ENCODE peak calls at places on chromosomes 2 and 18, in seven cellular contexts. S is fibroblast of villous mesenchyme, L is astrocyte of the spinal cord, O is cardiac muscle cell, J is HCT116, F is keratinocyte, E is foreskin fibroblast. C is an unnamed sample.

GRCh38 chr2:186575302-186575701 is 14.6 kb upstream of the ITGAV start:
- DNase-seq in S (peak), L (peak), O (peak), J (peak), F (peak), E (peak), C (peak)

GRCh38 chr2:3135676-3136075 is 241.9 kb downstream of the EIPR1 start:
- DNase-seq in S (no peak), L (no peak), O (no peak), J (no peak), F (no peak), E (no peak), C (no peak)

GRCh38 chr2:45586600-45586999 is 24.5 kb downstream of the SRBD1 start:
- DNase-seq in S (no peak), L (no peak), O (no peak), J (no peak), F (no peak), E (no peak), C (no peak)

GRCh38 chr2:189293164-189293563 is 113.6 kb upstream of the COL5A2 start:
- DNase-seq in S (peak), L (peak), O (no peak), J (no peak), F (no peak), E (peak), C (peak)

GRCh38 chr2:43039376-43040080 is 186.9 kb downstream of the ZFP36L2 start:
- DNase-seq in S (no peak), L (no peak), O (no peak), J (no peak), F (no peak), E (no peak), C (no peak)

GRCh38 chr18:72667932-72668331 is 123.8 kb upstream of the CBLN2 start:
- DNase-seq in S (no peak), L (no peak), O (no peak), J (no peak), F (no peak), E (no peak), C (no peak)

GRCh38 chr2:191508738-191509137 is 169.2 kb upstream of the NABP1 start:
- DNase-seq in S (no peak), L (no peak), O (no peak), J (no peak), F (no peak), E (no peak), C (no peak)

GRCh38 chr18:59639136-59639535 is 58.1 kb downstream of the CCBE1 start:
- DNase-seq in S (no peak), L (no peak), O (no peak), J (no peak), F (no peak), E (no peak), C (no peak)

GRCh38 chr2:7725132-7725849 is 808.1 kb downstream of the RNF144A start:
- DNase-seq in S (peak), L (peak), O (peak), J (no peak), F (no peak), E (peak), C (peak)
- H3K4me3 ChIP-seq in S (no peak), L (no peak), O (no peak), J (no peak), F (no peak), E (no peak), C (no peak)

DNA sequence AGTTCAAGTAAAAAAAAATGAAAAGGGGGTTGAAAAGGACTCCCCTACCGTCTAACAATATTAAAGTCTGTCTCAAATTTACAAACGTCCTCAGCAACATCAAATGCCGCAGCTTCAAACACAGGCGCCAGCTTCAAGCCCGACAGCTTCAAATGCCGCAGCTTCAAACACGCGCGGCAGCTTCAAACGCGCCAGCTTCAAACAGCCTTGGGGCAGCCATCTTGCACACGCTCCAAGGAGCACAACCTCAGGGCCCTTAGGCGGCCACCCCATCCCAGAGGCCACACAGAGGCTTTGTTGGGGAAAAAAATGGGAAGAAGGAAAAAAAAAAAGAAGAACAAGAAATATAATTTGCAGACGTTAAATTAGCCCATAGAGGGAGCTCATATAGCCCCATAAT is 244.4 kb upstream of the VRK2 start:
- DNase-seq in S (no peak), L (no peak), O (no peak), J (no peak), F (no peak), E (no peak), C (no peak)
- TF ChIP-seq CTCF in S (no peak), L (no peak), O (no peak), J (no peak), F (no peak), E (no peak), C (no peak)

DNA sequence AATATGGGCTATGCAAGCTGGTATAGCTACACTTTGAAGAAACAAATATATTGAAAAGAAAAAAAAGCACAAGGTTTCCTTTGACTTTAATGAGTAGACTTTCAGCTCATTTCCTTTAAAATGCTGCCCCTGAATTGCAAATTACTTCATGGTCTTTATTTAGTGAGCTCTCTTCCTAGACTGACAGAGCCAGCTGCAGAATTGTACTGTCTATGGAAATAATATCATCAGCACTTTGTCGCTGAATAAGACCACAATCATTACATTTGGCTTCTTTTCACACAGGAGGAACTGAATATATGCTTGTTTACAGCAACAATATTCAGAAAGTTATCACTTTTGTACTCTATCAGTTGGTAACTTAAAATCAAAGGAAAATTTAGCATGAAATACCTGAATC is 41.7 kb downstream of the ARL5A start:
- DNase-seq in S (no peak), L (no peak), O (no peak), J (no peak), F (no peak), E (no peak), C (no peak)
- H3K4me3 ChIP-seq in S (no peak), L (no peak), O (no peak), J (no peak), F (no peak), E (no peak), C (no peak)

DNA sequence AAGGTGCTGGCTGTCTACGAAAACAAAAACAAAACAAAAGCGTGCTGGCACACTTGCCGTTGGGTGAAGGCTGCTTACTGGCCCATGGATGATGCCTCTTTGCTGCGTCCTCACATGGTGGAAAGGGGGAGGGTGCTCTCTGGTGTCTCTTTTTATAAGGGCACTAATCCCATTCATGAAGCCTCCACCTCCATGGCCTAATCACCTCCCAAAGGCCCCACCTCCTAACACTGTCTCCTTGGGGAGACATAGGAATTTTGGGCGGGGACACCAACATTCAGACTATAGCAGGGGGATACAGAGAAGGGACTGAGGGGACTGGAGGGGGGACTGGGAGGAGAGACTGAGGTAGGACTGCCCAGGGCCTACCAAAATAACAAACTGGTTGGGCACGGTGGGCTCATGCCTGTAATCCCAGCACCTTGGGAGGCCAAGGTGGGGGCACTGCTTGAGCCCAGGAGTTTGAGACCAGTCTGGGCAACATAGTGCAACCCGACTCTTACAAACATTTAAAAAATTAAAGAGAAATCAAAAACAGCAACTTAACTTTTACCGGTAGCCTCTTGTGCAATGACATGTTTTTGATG is 14.5 kb downstream of the PTMA start:
- DNase-seq in S (no peak), L (no peak), O (no peak), J (no peak), F (no peak), E (no peak), C (no peak)
- TF ChIP-seq CTCF in S (no peak), L (no peak), O (no peak), J (no peak), F (no peak), E (no peak), C (no peak)

GRCh38 chr2:33417093-33417492 is 59.4 kb upstream of the RASGRP3 start:
- DNase-seq in S (no peak), L (no peak), O (no peak), J (no peak), F (no peak), E (no peak), C (peak)
- H3K4me3 ChIP-seq in S (no peak), L (no peak), O (no peak), J (no peak), F (no peak), E (no peak), C (no peak)

GRCh38 chr2:152924219-152924618 is 205.8 kb downstream of the ARL6IP6 start:
- DNase-seq in S (no peak), L (no peak), O (no peak), J (no peak), F (no peak), E (no peak), C (no peak)

GRCh38 chr2:152924722-152925121 is 206.3 kb downstream of the ARL6IP6 start:
- DNase-seq in S (no peak), L (peak), O (no peak), J (no peak), F (peak), E (no peak), C (no peak)

GRCh38 chr2:152929628-152930027 is 211.2 kb downstream of the ARL6IP6 start:
- DNase-seq in S (no peak), L (no peak), O (no peak), J (no peak), F (no peak), E (no peak), C (no peak)

GRCh38 chr2:152920846-152921245 is 202.4 kb downstream of the ARL6IP6 start:
- DNase-seq in S (no peak), L (peak), O (peak), J (peak), F (no peak), E (no peak), C (no peak)

GRCh38 chr2:152925540-152926448 is 207.4 kb downstream of the ARL6IP6 start:
- DNase-seq in S (peak), L (peak), O (peak), J (peak), F (peak), E (no peak), C (peak)
- TF ChIP-seq CTCF in S (peak), L (peak), O (peak), J (peak), F (peak), E (peak), C (peak)

DNA sequence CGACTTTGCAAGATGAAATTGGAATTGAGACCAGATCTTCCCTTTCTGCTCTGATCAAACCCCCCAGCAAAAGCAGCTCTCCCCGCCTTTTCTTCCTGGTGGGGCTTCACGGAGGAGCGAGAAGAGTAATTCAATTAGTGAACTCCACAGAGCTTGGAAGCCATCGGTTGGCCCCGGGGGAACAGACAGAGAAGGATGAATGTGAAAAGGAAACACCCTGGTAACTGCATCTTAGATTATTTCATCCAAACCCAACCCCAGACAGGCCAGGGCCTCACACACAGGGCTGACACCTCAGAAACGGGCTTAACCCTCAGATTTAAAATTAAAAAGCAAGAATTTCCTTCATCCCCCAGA is 18.3 kb downstream of the SMAD7 start:
- DNase-seq in S (no peak), L (no peak), O (no peak), J (no peak), F (no peak), E (no peak), C (no peak)
- H3K4me3 ChIP-seq in S (no peak), L (no peak), O (no peak), J (no peak), F (no peak), E (no peak), C (no peak)

GRCh38 chr2:211055438-211055837 is 499.0 kb downstream of the CPS1 start:
- DNase-seq in S (no peak), L (no peak), O (no peak), J (peak), F (no peak), E (no peak), C (peak)
- TF ChIP-seq CTCF in S (no peak), L (peak), O (peak), J (peak), F (no peak), E (no peak), C (peak)

C was measured in cardiac fibroblast.